ENCODE peak calls at places on chromosomes 13 and 19, in nine cellular contexts. U is GOT3; L is GM18507; X is A172; A is activated naive CD4-positive, alpha-beta T cell treated with anti-CD3 and anti-CD28 coated beads, Interleukin-2, amount 10 ng/mL, durations not matched to agents 7 days and 5 days; K is midbrain; V is SJSA1; P is stimulated activated naive CD8-positive, alpha-beta T cell treated with anti-CD3 and anti-CD28 coated beads, Interleukin-15, Interleukin-2, amounts not matched to agents 100 U/mL and 50 U/mL, for 24 hours; D is ELR. G is an unnamed sample.
A peak's percentile ranks its signal among the peaks of the same experiment; 100 is the strongest.

GRCh38 chr13:86870388-86870966 is 800.7 kb upstream of the SLITRK5 start:
- DNase-seq in U (no peak), L (no peak), X (peak; percentile 10), A (no peak), K (no peak), V (no peak), P (no peak), D (peak; percentile 62), G (no peak)

GRCh38 chr13:97866751-97867150 is 86.7 kb upstream of the IPO5 start:
- DNase-seq in U (no peak), L (no peak), X (no peak), A (no peak), K (no peak), V (no peak), P (no peak), D (no peak), G (no peak)

GRCh38 chr19:9818175-9818733 is 625 bp downstream of the FBXL12 start:
- DNase-seq in U (no peak), L (no peak), X (no peak), A (no peak), K (no peak), V (peak; percentile 7), P (no peak), D (no peak), G (no peak)

GRCh38 chr13:33207616-33207964 is 78.0 kb downstream of the STARD13 start:
- DNase-seq in U (no peak), L (no peak), X (no peak), A (no peak), K (no peak), V (no peak), P (no peak), D (peak; percentile 70), G (no peak)

GRCh38 chr13:105276571-105276970 is 1258.9 kb downstream of the EFNB2 start:
- DNase-seq in U (no peak), L (no peak), X (no peak), A (no peak), K (no peak), V (no peak), P (no peak), D (no peak), G (no peak)

GRCh38 chr13:44158055-44158655 is 215.5 kb upstream of the SERP2 start:
- DNase-seq in U (no peak), L (no peak), X (no peak), A (no peak), K (no peak), V (no peak), P (no peak), D (no peak), G (no peak)

GRCh38 chr13:107553838-107554237 is 661.5 kb downstream of the LIG4 start:
- DNase-seq in U (no peak), L (no peak), X (no peak), A (no peak), K (no peak), V (no peak), P (no peak), D (peak; percentile 3), G (no peak)

GRCh38 chr19:17576758-17577532 is 21.5 kb downstream of the COLGALT1 start:
- DNase-seq in U (no peak), L (no peak), X (peak; percentile 66), A (peak; percentile 30), K (no peak), V (no peak), P (no peak), D (peak; percentile 39), G (no peak)

GRCh38 chr19:31232871-31233270 is 116.4 kb downstream of the TSHZ3 start:
- DNase-seq in U (no peak), L (no peak), X (peak; percentile 31), A (no peak), K (no peak), V (peak; percentile 49), P (no peak), D (peak; percentile 75), G (no peak)

GRCh38 chr13:48400820-48401219 is 12.1 kb downstream of the LPAR6 start:
- DNase-seq in U (no peak), L (no peak), X (peak; percentile 28), A (no peak), K (no peak), V (peak; percentile 52), P (no peak), D (peak; percentile 81), G (no peak)

GRCh38 chr13:75826391-75826790 is 190.3 kb downstream of the LMO7 start:
- DNase-seq in U (no peak), L (no peak), X (no peak), A (no peak), K (no peak), V (no peak), P (no peak), D (no peak), G (no peak)

GRCh38 chr19:32233091-32233490 is 112.3 kb upstream of the ZNF507 start:
- DNase-seq in U (no peak), L (no peak), X (no peak), A (no peak), K (no peak), V (no peak), P (no peak), D (no peak), G (no peak)

GRCh38 chr19:35236638-35237400 is 8.3 kb upstream of the FAM187B start:
- DNase-seq in U (no peak), L (no peak), X (no peak), A (peak; percentile 50), K (no peak), V (no peak), P (peak; percentile 8), D (no peak), G (no peak)

GRCh38 chr19:34041922-34042521 is 130.3 kb upstream of the LSM14A start:
- DNase-seq in U (no peak), L (peak; percentile 32), X (peak; percentile 14), A (peak; percentile 82), K (peak; percentile 78), V (peak; percentile 18), P (peak; percentile 85), D (peak; percentile 67), G (peak; percentile 35)

GRCh38 chr13:34189946-34190345 is 372.0 kb downstream of the RFC3 start:
- DNase-seq in U (no peak), L (no peak), X (no peak), A (no peak), K (no peak), V (no peak), P (no peak), D (no peak), G (no peak)

GRCh38 chr19:991174-991931 is 7.2 kb downstream of the WDR18 start:
- DNase-seq in U (no peak), L (no peak), X (no peak), A (peak; percentile 63), K (no peak), V (no peak), P (peak; percentile 81), D (peak; percentile 61), G (no peak)

GRCh38 chr19:35355851-35356460 is 2.3 kb upstream of the FFAR3 start:
- DNase-seq in U (no peak), L (no peak), X (no peak), A (no peak), K (no peak), V (no peak), P (no peak), D (no peak), G (no peak)

GRCh38 chr19:13400296-13400695 is 106.0 kb downstream of the CACNA1A start:
- DNase-seq in U (no peak), L (no peak), X (no peak), A (no peak), K (no peak), V (no peak), P (no peak), D (no peak), G (no peak)

GRCh38 chr13:57877596-57877995 is 246.1 kb downstream of the PCDH17 start:
- DNase-seq in U (no peak), L (no peak), X (no peak), A (no peak), K (no peak), V (no peak), P (no peak), D (no peak), G (no peak)

GRCh38 chr13:94673841-94674240 is 38.5 kb downstream of the SOX21 start:
- DNase-seq in U (no peak), L (no peak), X (no peak), A (no peak), K (no peak), V (no peak), P (no peak), D (no peak), G (no peak)